ENCODE peak calls at places on chromosomes 3 and 15, in nine cellular contexts. S is stimulated activated effector memory CD8-positive, alpha-beta T cell treated with anti-CD3 and anti-CD28 coated beads, Interleukin-12 subunit alpha, Interleukin-12 subunit beta, amount 100 ng/mL, for 72 hours; H is H9; O is GM12891; N is psoas muscle; E is CD4-positive, alpha-beta T cell; X is AG08396; T is Ammon's horn; A is GM06990. M is an unnamed sample.

GRCh38 chr3:173711619-173712018 is 314.1 kb downstream of the NLGN1 start:
- DNase-seq in S (no peak), H (no peak), O (no peak), N (no peak), E (no peak), X (no peak), T (peak; percentile 3), A (no peak), M (peak; percentile 16)

GRCh38 chr15:63611217-63611616 is 14.0 kb downstream of the FBXL22 start:
- DNase-seq in S (no peak), H (no peak), O (no peak), N (no peak), E (no peak), X (no peak), T (no peak), A (no peak), M (no peak)

GRCh38 chr3:38834110-38834509 is 18.1 kb upstream of the SCN10A start:
- DNase-seq in S (peak; percentile 55), H (peak; percentile 83), O (no peak), N (peak; percentile 70), E (no peak), X (peak; percentile 77), T (peak; percentile 8), A (no peak), M (peak; percentile 77)

GRCh38 chr3:98577178-98577895 is 16.1 kb downstream of the CPOX start:
- DNase-seq in S (no peak), H (no peak), O (no peak), N (no peak), E (no peak), X (peak; percentile 32), T (no peak), A (no peak), M (no peak)

GRCh38 chr15:63350178-63350621 is 31.4 kb downstream of the CA12 start:
- DNase-seq in S (no peak), H (no peak), O (no peak), N (peak; percentile 50), E (no peak), X (no peak), T (peak; percentile 25), A (no peak), M (no peak)

GRCh38 chr3:144662729-144663128 is 691.1 kb downstream of the DIPK2A start:
- DNase-seq in S (no peak), H (no peak), O (no peak), N (no peak), E (no peak), X (no peak), T (peak; percentile 6), A (no peak), M (no peak)

GRCh38 chr3:30673425-30674341 is 67.3 kb downstream of the TGFBR2 start:
- DNase-seq in S (no peak), H (no peak), O (no peak), N (no peak), E (no peak), X (no peak), T (no peak), A (no peak), M (no peak)

GRCh38 chr3:136932978-136933812 is 24.6 kb upstream of the IL20RB start:
- DNase-seq in S (no peak), H (no peak), O (no peak), N (no peak), E (no peak), X (no peak), T (no peak), A (no peak), M (no peak)

GRCh38 chr3:39460677-39461076 is 6.8 kb upstream of the MOBP start:
- DNase-seq in S (no peak), H (no peak), O (no peak), N (no peak), E (no peak), X (no peak), T (peak; percentile 93), A (no peak), M (no peak)

GRCh38 chr15:85623648-85624047 is 171.1 kb downstream of the KLHL25 start:
- DNase-seq in S (no peak), H (no peak), O (no peak), N (no peak), E (no peak), X (no peak), T (no peak), A (no peak), M (no peak)

GRCh38 chr15:63452552-63453136 is 51.7 kb upstream of the USP3 start:
- DNase-seq in S (no peak), H (no peak), O (no peak), N (no peak), E (no peak), X (no peak), T (no peak), A (no peak), M (no peak)

GRCh38 chr3:190458040-190458439 is 8.3 kb upstream of the TMEM207 start:
- DNase-seq in S (no peak), H (no peak), O (no peak), N (no peak), E (no peak), X (no peak), T (peak; percentile 12), A (no peak), M (no peak)

M was measured in iPS-NIHi11.